ENCODE peak calls at places on chromosomes 13 and 19, in six cellular contexts. S is PC-9, T is ovary, W is colonic mucosa, G is AG04450, L is Peyer's patch. Y is an unnamed sample.

GRCh38 chr13:19781526-19781925 is 1.2 kb downstream of the PSPC1 start:
- DNase-seq in G (no peak), L (no peak), W (no peak), S (no peak), T (no peak), Y (no peak)

GRCh38 chr13:80342541-80343371 is 1.8 kb upstream of the SPRY2 start:
- DNase-seq in W (peak), T (peak), L (peak), S (peak), G (no peak), Y (peak)

GRCh38 chr13:95660981-95661581 is 15.9 kb upstream of the DNAJC3 start:
- DNase-seq in T (no peak), G (no peak), S (peak), L (no peak), W (no peak), Y (peak)

GRCh38 chr19:16273005-16273404 is 51.6 kb upstream of the KLF2 start:
- DNase-seq in W (no peak), T (no peak), S (no peak), G (no peak), L (no peak), Y (no peak)

GRCh38 chr19:47729468-47729798 is 15.9 kb upstream of the NOP53 start:
- DNase-seq in W (peak), T (peak), L (no peak), S (peak), G (no peak), Y (no peak)

GRCh38 chr13:98923641-98924397 is 54.0 kb downstream of the DOCK9 start:
- DNase-seq in L (no peak), S (no peak), W (no peak), G (no peak), T (no peak), Y (no peak)

GRCh38 chr13:44523176-44524017 is 52.7 kb downstream of the TSC22D1 start:
- DNase-seq in L (no peak), G (peak), S (peak), T (no peak), W (no peak), Y (peak)

GRCh38 chr13:50693755-50694154 is 149.7 kb downstream of the DLEU7 start:
- DNase-seq in T (no peak), L (no peak), S (no peak), G (no peak), W (no peak), Y (no peak)

GRCh38 chr19:4776436-4777205 is 14.9 kb upstream of the FEM1A start:
- DNase-seq in T (no peak), G (no peak), L (no peak), S (no peak), W (no peak), Y (no peak)

GRCh38 chr13:86002921-86003488 is 203.8 kb upstream of the SLITRK6 start:
- DNase-seq in S (no peak), T (no peak), W (no peak), G (no peak), L (no peak), Y (no peak)

GRCh38 chr19:39645800-39646411 is 9.8 kb upstream of the LGALS16 start:
- DNase-seq in S (no peak), W (no peak), L (no peak), T (no peak), G (no peak), Y (peak)

GRCh38 chr19:48645652-48646191 is at the start of gene CA11:
- DNase-seq in G (no peak), T (no peak), S (no peak), L (no peak), W (no peak), Y (no peak)

GRCh38 chr13:25715760-25716159 is 336.1 kb downstream of the SHISA2 start:
- DNase-seq in L (no peak), S (no peak), T (no peak), W (no peak), G (no peak), Y (no peak)

GRCh38 chr13:77521194-77521593 is 14.3 kb upstream of the SCEL start:
- DNase-seq in T (no peak), G (no peak), W (no peak), L (no peak), S (peak), Y (no peak)

GRCh38 chr19:17457621-17458020 is 3.1 kb downstream of the NXNL1 start:
- DNase-seq in L (no peak), S (no peak), T (no peak), W (no peak), G (no peak), Y (no peak)

GRCh38 chr13:30037766-30038165 is 187.3 kb upstream of the UBL3 start:
- DNase-seq in T (no peak), W (no peak), S (no peak), G (no peak), L (no peak), Y (no peak)

GRCh38 chr13:93876236-93876635 is 603.2 kb downstream of the DCT start:
- DNase-seq in T (no peak), G (no peak), S (no peak), W (no peak), L (no peak), Y (no peak)

GRCh38 chr19:48553676-48554384 is 1.9 kb downstream of the SULT2B1 start:
- DNase-seq in G (no peak), T (no peak), S (peak), W (peak), L (no peak), Y (no peak)

GRCh38 chr13:112013665-112014064 is 53.3 kb upstream of the SOX1 start:
- DNase-seq in L (no peak), S (no peak), T (no peak), G (no peak), W (no peak), Y (no peak)

GRCh38 chr13:33994198-33994597 is 176.2 kb downstream of the RFC3 start:
- DNase-seq in L (no peak), T (no peak), G (no peak), S (no peak), W (no peak), Y (no peak)

GRCh38 chr13:46149272-46150133 is 32.5 kb downstream of the LCP1 start:
- DNase-seq in T (no peak), W (no peak), G (no peak), L (no peak), S (no peak), Y (no peak)

GRCh38 chr13:39665763-39666162 is 10.3 kb downstream of the COG6 start:
- DNase-seq in L (no peak), T (no peak), W (no peak), G (no peak), S (no peak), Y (no peak)

GRCh38 chr19:49843265-49843664 is 7.7 kb upstream of the PTOV1 start:
- DNase-seq in W (no peak), S (no peak), L (peak), T (no peak), G (no peak), Y (no peak)

GRCh38 chr13:29892149-29892548 is 41.7 kb upstream of the UBL3 start:
- DNase-seq in S (no peak), T (no peak), G (no peak), W (no peak), L (no peak), Y (no peak)

GRCh38 chr19:13833330-13834265 is 38.4 kb downstream of the ZSWIM4 start:
- DNase-seq in T (peak), S (peak), W (peak), G (peak), L (peak), Y (peak)

GRCh38 chr13:38657191-38657590 is 29.7 kb upstream of the FREM2 start:
- DNase-seq in L (no peak), T (no peak), S (no peak), G (no peak), W (no peak), Y (no peak)

GRCh38 chr13:93867481-93867880 is 612.0 kb downstream of the DCT start:
- DNase-seq in W (no peak), G (peak), T (no peak), L (no peak), S (no peak), Y (no peak)

GRCh38 chr13:55298201-55298600 is 1842.5 kb upstream of the PRR20A start:
- DNase-seq in T (no peak), S (no peak), G (no peak), L (no peak), W (no peak), Y (no peak)

GRCh38 chr19:47306303-47306702 is 3.4 kb upstream of the C5AR1 start:
- DNase-seq in S (no peak), W (no peak), G (no peak), L (no peak), T (no peak), Y (no peak)

GRCh38 chr19:8265872-8266271 is 42.3 kb downstream of the CD320 start:
- DNase-seq in T (no peak), L (no peak), G (no peak), S (no peak), W (no peak), Y (no peak)
- H3K27ac ChIP-seq in T (no peak), L (no peak), G (no peak), S (no peak), W (no peak), Y (no peak)

DNA sequence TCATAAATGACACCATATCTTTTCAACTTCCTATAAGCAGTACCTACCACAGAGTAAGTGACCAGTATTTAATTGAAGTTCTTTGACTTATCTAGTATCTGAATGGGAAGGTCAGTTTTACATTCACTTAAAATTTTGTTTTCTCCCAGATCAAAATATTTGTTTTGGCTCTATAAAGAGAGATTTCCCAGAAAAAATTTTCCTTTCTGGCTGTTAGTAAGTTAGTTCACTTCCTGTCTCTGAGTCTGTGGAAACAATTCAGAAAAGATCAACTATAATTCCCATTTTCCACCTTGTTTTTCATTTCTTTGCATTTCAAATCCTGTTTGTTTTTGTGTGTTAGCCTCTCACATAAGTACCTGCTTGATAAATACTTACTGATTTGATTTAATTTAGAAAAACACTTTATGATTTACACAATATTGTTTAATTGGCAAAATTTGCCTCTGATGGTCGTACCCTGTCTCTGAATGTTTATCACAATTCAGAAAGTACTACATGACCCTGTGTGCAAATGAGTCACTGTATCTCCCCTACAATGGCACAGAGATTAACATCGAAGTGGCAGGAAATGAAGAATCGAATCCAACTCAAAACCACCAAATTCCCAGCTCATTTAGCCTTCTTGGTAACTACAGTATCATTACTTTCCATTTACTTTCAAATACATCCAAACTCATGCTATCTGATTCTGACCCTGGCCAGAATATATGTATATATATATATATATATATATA is 15.4 kb upstream of the MED4 start:
- DNase-seq in L (no peak), S (no peak), W (no peak), T (no peak), G (no peak), Y (no peak)
- H3K27ac ChIP-seq in L (no peak), S (no peak), W (no peak), T (peak), G (no peak), Y (no peak)

DNA sequence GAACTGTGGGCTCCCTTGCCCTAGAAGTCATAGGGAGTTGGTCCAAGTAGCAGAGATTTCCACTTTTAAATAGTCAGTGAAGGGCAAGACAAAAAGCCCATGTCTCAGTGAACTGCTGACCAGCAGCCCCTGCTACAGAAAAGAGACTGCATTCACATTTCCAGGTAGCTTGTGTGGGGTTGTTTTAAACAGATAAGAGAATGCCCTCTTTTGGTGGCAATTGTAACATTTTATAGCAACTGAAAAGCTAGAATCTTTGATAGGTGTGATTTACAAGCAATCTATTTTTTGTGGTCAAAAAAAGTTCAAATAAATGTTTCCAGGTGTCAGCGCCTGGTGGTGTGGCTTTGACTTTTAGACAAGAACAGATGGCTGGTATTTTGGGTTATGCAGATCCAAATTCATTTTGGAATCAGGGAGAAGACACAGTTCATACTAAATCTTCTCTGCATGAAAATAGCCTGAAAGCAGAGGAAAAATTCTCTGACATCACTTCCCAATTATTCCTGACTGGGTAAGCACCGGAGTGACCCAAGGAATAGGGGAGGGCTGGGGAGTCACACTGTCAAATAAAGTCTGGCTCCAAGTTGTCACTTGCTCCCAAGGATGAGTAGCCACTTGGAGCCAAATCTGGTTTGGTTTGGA is 26.2 kb upstream of the GPR12 start:
- DNase-seq in S (no peak), G (no peak), T (no peak), W (no peak), L (no peak), Y (no peak)
- H3K27ac ChIP-seq in S (no peak), G (no peak), T (no peak), W (no peak), L (no peak), Y (no peak)

GRCh38 chr19:54473983-54474382 is 887 bp upstream of the CDC42EP5 start:
- DNase-seq in L (no peak), S (no peak), W (no peak), G (no peak), T (no peak), Y (no peak)
- H3K27ac ChIP-seq in L (peak), S (no peak), W (peak), G (peak), T (no peak), Y (no peak)

Y was measured in CD4-positive, CD25-positive, alpha-beta regulatory T cell.